ENCODE peak calls at places on chromosome 9, in ten cellular contexts. One of them, this sample, is unnamed.

GRCh38 chr9:91126761-91127420 is 234.8 kb downstream of the AUH start:
- DNase-seq in ovary: no peak
- DNase-seq in right lobe of liver: no peak
- DNase-seq in uterus: no peak
- DNase-seq in heart left ventricle: no peak
- DNase-seq in transverse colon: no peak
- DNase-seq in sigmoid colon: no peak
- DNase-seq in IMR-90: peak; percentile 95
- DNase-seq in tibial nerve: no peak
- DNase-seq in prostate gland: no peak
- DNase-seq in this sample: no peak

GRCh38 chr9:88458716-88459115 is 70.5 kb downstream of the SPIN1 start:
- DNase-seq in ovary: no peak
- DNase-seq in right lobe of liver: no peak
- DNase-seq in uterus: no peak
- DNase-seq in heart left ventricle: no peak
- DNase-seq in transverse colon: no peak
- DNase-seq in sigmoid colon: no peak
- DNase-seq in IMR-90: peak; percentile 75
- DNase-seq in tibial nerve: no peak
- DNase-seq in prostate gland: no peak
- DNase-seq in this sample: no peak

GRCh38 chr9:129803679-129804065 is 688 bp downstream of the TOR1B start:
- DNase-seq in ovary: no peak
- DNase-seq in right lobe of liver: no peak
- DNase-seq in uterus: no peak
- DNase-seq in heart left ventricle: no peak
- DNase-seq in transverse colon: no peak
- DNase-seq in sigmoid colon: no peak
- DNase-seq in IMR-90: no peak
- DNase-seq in tibial nerve: no peak
- DNase-seq in prostate gland: no peak
- DNase-seq in this sample: peak; percentile 25

GRCh38 chr9:72954431-72955420 is 1.9 kb upstream of the ALDH1A1 start:
- DNase-seq in ovary: peak; percentile 43
- DNase-seq in right lobe of liver: peak; percentile 50
- DNase-seq in uterus: peak; percentile 47
- DNase-seq in heart left ventricle: peak; percentile 30
- DNase-seq in transverse colon: peak; percentile 29
- DNase-seq in sigmoid colon: peak; percentile 78
- DNase-seq in IMR-90: no peak
- DNase-seq in tibial nerve: peak; percentile 15
- DNase-seq in prostate gland: no peak
- DNase-seq in this sample: no peak

GRCh38 chr9:77403244-77403643 is 225.9 kb downstream of the VPS13A start:
- DNase-seq in ovary: no peak
- DNase-seq in right lobe of liver: no peak
- DNase-seq in uterus: no peak
- DNase-seq in heart left ventricle: no peak
- DNase-seq in transverse colon: no peak
- DNase-seq in sigmoid colon: no peak
- DNase-seq in IMR-90: peak; percentile 12
- DNase-seq in tibial nerve: no peak
- DNase-seq in prostate gland: no peak
- DNase-seq in this sample: no peak

GRCh38 chr9:70355801-70356200 is 58.7 kb downstream of the KLF9 start:
- DNase-seq in ovary: no peak
- DNase-seq in right lobe of liver: no peak
- DNase-seq in uterus: no peak
- DNase-seq in heart left ventricle: peak; percentile 46
- DNase-seq in transverse colon: no peak
- DNase-seq in sigmoid colon: no peak
- DNase-seq in IMR-90: no peak
- DNase-seq in tibial nerve: no peak
- DNase-seq in prostate gland: no peak
- DNase-seq in this sample: no peak

GRCh38 chr9:33436445-33436844 is 10.9 kb downstream of the AQP3 start:
- DNase-seq in ovary: no peak
- DNase-seq in right lobe of liver: no peak
- DNase-seq in uterus: no peak
- DNase-seq in heart left ventricle: no peak
- DNase-seq in transverse colon: no peak
- DNase-seq in sigmoid colon: no peak
- DNase-seq in IMR-90: no peak
- DNase-seq in tibial nerve: no peak
- DNase-seq in prostate gland: no peak
- DNase-seq in this sample: no peak

GRCh38 chr9:93387791-93388190 is 63.7 kb upstream of the FAM120A start:
- DNase-seq in ovary: no peak
- DNase-seq in right lobe of liver: no peak
- DNase-seq in uterus: no peak
- DNase-seq in heart left ventricle: no peak
- DNase-seq in transverse colon: peak; percentile 62
- DNase-seq in sigmoid colon: no peak
- DNase-seq in IMR-90: no peak
- DNase-seq in tibial nerve: no peak
- DNase-seq in prostate gland: no peak
- DNase-seq in this sample: no peak

GRCh38 chr9:85501474-85501873 is 240.3 kb downstream of the AGTPBP1 start:
- DNase-seq in ovary: no peak
- DNase-seq in right lobe of liver: no peak
- DNase-seq in uterus: no peak
- DNase-seq in heart left ventricle: no peak
- DNase-seq in transverse colon: no peak
- DNase-seq in sigmoid colon: no peak
- DNase-seq in IMR-90: no peak
- DNase-seq in tibial nerve: no peak
- DNase-seq in prostate gland: no peak
- DNase-seq in this sample: no peak

GRCh38 chr9:132042324-132042723 is 37.3 kb downstream of the MED27 start:
- DNase-seq in ovary: no peak
- DNase-seq in right lobe of liver: no peak
- DNase-seq in uterus: no peak
- DNase-seq in heart left ventricle: no peak
- DNase-seq in transverse colon: no peak
- DNase-seq in sigmoid colon: no peak
- DNase-seq in IMR-90: peak; percentile 99
- DNase-seq in tibial nerve: no peak
- DNase-seq in prostate gland: no peak
- DNase-seq in this sample: peak; percentile 82

GRCh38 chr9:78866228-78867132 is 569.6 kb downstream of the PSAT1 start:
- DNase-seq in ovary: no peak
- DNase-seq in right lobe of liver: no peak
- DNase-seq in uterus: no peak
- DNase-seq in heart left ventricle: no peak
- DNase-seq in transverse colon: no peak
- DNase-seq in sigmoid colon: no peak
- DNase-seq in IMR-90: peak; percentile 96
- DNase-seq in tibial nerve: no peak
- DNase-seq in prostate gland: no peak
- DNase-seq in this sample: peak; percentile 80

GRCh38 chr9:99092643-99093491 is 12.0 kb upstream of the TGFBR1 start:
- DNase-seq in ovary: no peak
- DNase-seq in right lobe of liver: no peak
- DNase-seq in uterus: no peak
- DNase-seq in heart left ventricle: no peak
- DNase-seq in transverse colon: no peak
- DNase-seq in sigmoid colon: no peak
- DNase-seq in IMR-90: no peak
- DNase-seq in tibial nerve: no peak
- DNase-seq in prostate gland: no peak
- DNase-seq in this sample: no peak

GRCh38 chr9:129726322-129727160 is 26.3 kb downstream of the PTGES start:
- DNase-seq in ovary: peak; percentile 77
- DNase-seq in right lobe of liver: peak; percentile 55
- DNase-seq in uterus: peak; percentile 77
- DNase-seq in heart left ventricle: peak; percentile 79
- DNase-seq in transverse colon: peak; percentile 69
- DNase-seq in sigmoid colon: peak; percentile 82
- DNase-seq in IMR-90: peak; percentile 78
- DNase-seq in tibial nerve: peak; percentile 54
- DNase-seq in prostate gland: peak; percentile 53
- DNase-seq in this sample: peak; percentile 51

GRCh38 chr9:71895122-71895521 is 15.9 kb downstream of the ABHD17B start:
- DNase-seq in ovary: no peak
- DNase-seq in right lobe of liver: no peak
- DNase-seq in uterus: no peak
- DNase-seq in heart left ventricle: no peak
- DNase-seq in transverse colon: no peak
- DNase-seq in sigmoid colon: no peak
- DNase-seq in IMR-90: peak; percentile 50
- DNase-seq in tibial nerve: no peak
- DNase-seq in prostate gland: no peak
- DNase-seq in this sample: no peak

GRCh38 chr9:135249191-135249590 is 161.7 kb downstream of the OLFM1 start:
- DNase-seq in ovary: no peak
- DNase-seq in right lobe of liver: no peak
- DNase-seq in uterus: no peak
- DNase-seq in heart left ventricle: peak; percentile 20
- DNase-seq in transverse colon: no peak
- DNase-seq in sigmoid colon: peak; percentile 45
- DNase-seq in IMR-90: no peak
- DNase-seq in tibial nerve: no peak
- DNase-seq in prostate gland: no peak
- DNase-seq in this sample: no peak
- TF ChIP-seq POLR2A in ovary: no peak
- TF ChIP-seq POLR2A in right lobe of liver: no peak
- TF ChIP-seq POLR2A in uterus: no peak
- TF ChIP-seq POLR2A in heart left ventricle: no peak
- TF ChIP-seq POLR2A in transverse colon: no peak
- TF ChIP-seq POLR2A in sigmoid colon: no peak
- TF ChIP-seq POLR2A in IMR-90: no peak
- TF ChIP-seq POLR2A in tibial nerve: no peak
- TF ChIP-seq POLR2A in prostate gland: no peak
- TF ChIP-seq POLR2A in this sample: no peak

GRCh38 chr9:96149142-96149541 is 152.8 kb downstream of the HSD17B3 start:
- DNase-seq in ovary: no peak
- DNase-seq in right lobe of liver: no peak
- DNase-seq in uterus: no peak
- DNase-seq in heart left ventricle: no peak
- DNase-seq in transverse colon: no peak
- DNase-seq in sigmoid colon: peak; percentile 25
- DNase-seq in IMR-90: no peak
- DNase-seq in tibial nerve: no peak
- DNase-seq in prostate gland: no peak
- DNase-seq in this sample: no peak

GRCh38 chr9:96148634-96149138 is 153.3 kb downstream of the HSD17B3 start:
- DNase-seq in ovary: no peak
- DNase-seq in right lobe of liver: no peak
- DNase-seq in uterus: no peak
- DNase-seq in heart left ventricle: no peak
- DNase-seq in transverse colon: no peak
- DNase-seq in sigmoid colon: peak; percentile 56
- DNase-seq in IMR-90: no peak
- DNase-seq in tibial nerve: no peak
- DNase-seq in prostate gland: peak; percentile 69
- DNase-seq in this sample: no peak

GRCh38 chr9:96152550-96152949 is 149.4 kb downstream of the HSD17B3 start:
- DNase-seq in ovary: no peak
- DNase-seq in right lobe of liver: no peak
- DNase-seq in uterus: no peak
- DNase-seq in heart left ventricle: no peak
- DNase-seq in transverse colon: no peak
- DNase-seq in sigmoid colon: no peak
- DNase-seq in IMR-90: no peak
- DNase-seq in tibial nerve: no peak
- DNase-seq in prostate gland: no peak
- DNase-seq in this sample: no peak

GRCh38 chr9:96149881-96150280 is 152.1 kb downstream of the HSD17B3 start:
- DNase-seq in ovary: no peak
- DNase-seq in right lobe of liver: no peak
- DNase-seq in uterus: no peak
- DNase-seq in heart left ventricle: no peak
- DNase-seq in transverse colon: no peak
- DNase-seq in sigmoid colon: no peak
- DNase-seq in IMR-90: no peak
- DNase-seq in tibial nerve: no peak
- DNase-seq in prostate gland: no peak
- DNase-seq in this sample: no peak

DNA sequence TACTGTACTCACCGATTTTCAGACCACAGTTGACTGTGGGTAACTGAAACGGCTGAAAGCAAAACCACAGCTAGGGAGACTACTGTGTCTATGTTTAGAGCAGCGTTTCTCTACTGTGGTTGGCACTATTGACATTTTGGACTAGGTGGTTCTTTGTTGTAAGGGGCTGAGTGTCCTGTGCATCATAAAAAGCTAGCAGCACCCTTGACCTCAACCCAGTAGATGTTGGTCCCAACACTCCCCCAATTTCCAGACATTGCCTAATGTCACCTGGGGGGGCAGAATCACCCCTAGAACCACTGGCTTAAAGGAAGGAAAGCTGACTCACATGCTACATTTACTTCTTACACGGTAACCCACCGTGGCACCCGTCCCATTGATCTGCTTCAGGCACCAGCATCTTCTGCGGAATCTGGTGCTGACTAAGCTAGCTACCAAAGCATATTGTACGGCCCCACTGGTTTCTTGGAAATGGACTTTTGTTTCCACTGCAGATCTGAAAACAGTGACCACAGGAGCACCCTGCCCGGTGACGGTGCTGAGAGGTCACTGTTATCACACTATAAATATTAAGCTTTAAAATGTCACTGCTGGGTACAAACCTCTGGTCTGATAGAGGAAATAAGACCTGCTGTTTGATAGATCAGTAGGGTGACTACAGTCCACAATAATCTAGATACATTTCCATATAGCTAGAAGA is 151.5 kb downstream of the HSD17B3 start:
- DNase-seq in ovary: no peak
- DNase-seq in right lobe of liver: no peak
- DNase-seq in uterus: no peak
- DNase-seq in heart left ventricle: no peak
- DNase-seq in transverse colon: peak; percentile 46
- DNase-seq in sigmoid colon: peak; percentile 32
- DNase-seq in IMR-90: no peak
- DNase-seq in tibial nerve: no peak
- DNase-seq in prostate gland: no peak
- DNase-seq in this sample: no peak
- TF ChIP-seq CTCF in ovary: no peak
- TF ChIP-seq CTCF in right lobe of liver: no peak
- TF ChIP-seq CTCF in uterus: no peak
- TF ChIP-seq CTCF in heart left ventricle: no peak
- TF ChIP-seq CTCF in transverse colon: no peak
- TF ChIP-seq CTCF in sigmoid colon: no peak
- TF ChIP-seq CTCF in IMR-90: no peak
- TF ChIP-seq CTCF in tibial nerve: no peak
- TF ChIP-seq CTCF in prostate gland: no peak
- TF ChIP-seq CTCF in this sample: no peak

GRCh38 chr9:83967083-83967482 is 12.9 kb downstream of the HNRNPK start:
- DNase-seq in ovary: no peak
- DNase-seq in right lobe of liver: no peak
- DNase-seq in uterus: no peak
- DNase-seq in heart left ventricle: no peak
- DNase-seq in transverse colon: no peak
- DNase-seq in sigmoid colon: no peak
- DNase-seq in IMR-90: no peak
- DNase-seq in tibial nerve: no peak
- DNase-seq in prostate gland: no peak
- DNase-seq in this sample: no peak
- TF ChIP-seq POLR2A in ovary: no peak
- TF ChIP-seq POLR2A in right lobe of liver: no peak
- TF ChIP-seq POLR2A in uterus: no peak
- TF ChIP-seq POLR2A in heart left ventricle: no peak
- TF ChIP-seq POLR2A in transverse colon: no peak
- TF ChIP-seq POLR2A in sigmoid colon: no peak
- TF ChIP-seq POLR2A in IMR-90: no peak
- TF ChIP-seq POLR2A in tibial nerve: no peak
- TF ChIP-seq POLR2A in prostate gland: no peak
- TF ChIP-seq POLR2A in this sample: no peak

GRCh38 chr9:103152473-103152872 is 157.3 kb downstream of the CYLC2 start:
- DNase-seq in ovary: no peak
- DNase-seq in right lobe of liver: no peak
- DNase-seq in uterus: no peak
- DNase-seq in heart left ventricle: no peak
- DNase-seq in transverse colon: no peak
- DNase-seq in sigmoid colon: no peak
- DNase-seq in IMR-90: no peak
- DNase-seq in tibial nerve: no peak
- DNase-seq in prostate gland: no peak
- DNase-seq in this sample: no peak
- TF ChIP-seq CTCF in ovary: no peak
- TF ChIP-seq CTCF in right lobe of liver: no peak
- TF ChIP-seq CTCF in uterus: no peak
- TF ChIP-seq CTCF in heart left ventricle: no peak
- TF ChIP-seq CTCF in transverse colon: no peak
- TF ChIP-seq CTCF in sigmoid colon: no peak
- TF ChIP-seq CTCF in IMR-90: no peak
- TF ChIP-seq CTCF in tibial nerve: no peak
- TF ChIP-seq CTCF in prostate gland: no peak
- TF ChIP-seq CTCF in this sample: no peak

This sample was measured in endothelial cell of umbilical vein.